ENCODE peak calls at places on chromosomes 5 and 9, in eight cellular contexts. N is EH; Z is nephron progenitor cell; C is HEK293T; G is stomach; V is ovary; P is AG08396; R is activated CD4-positive, alpha-beta T cell treated with anti-CD3 and anti-CD28 coated beads, Interleukin-2, amount 50 U/mL, for 48 hours. B is an unnamed sample.

GRCh38 chr9:98189412-98189811 is 3.0 kb downstream of the CORO2A start:
- DNase-seq in N (no peak), Z (no peak), C (no peak), G (no peak), V (no peak), P (no peak), R (no peak), B (no peak)

GRCh38 chr5:177232761-177233160 is 70.8 kb downstream of the RAB24 start:
- DNase-seq in N (peak; percentile 88), Z (no peak), C (no peak), G (no peak), V (no peak), P (peak; percentile 31), R (no peak), B (no peak)

GRCh38 chr5:37850128-37850865 is 10.5 kb upstream of the GDNF start:
- DNase-seq in N (peak; percentile 9), Z (no peak), C (no peak), G (no peak), V (no peak), P (no peak), R (no peak), B (no peak)

GRCh38 chr5:172645271-172645670 is 4.2 kb downstream of the NEURL1B start:
- DNase-seq in N (no peak), Z (no peak), C (no peak), G (no peak), V (no peak), P (no peak), R (no peak), B (no peak)

GRCh38 chr5:132227485-132228240 is at the start of gene P4HA2:
- DNase-seq in N (peak; percentile 84), Z (peak; percentile 85), C (peak; percentile 86), G (peak; percentile 92), V (peak; percentile 82), P (peak; percentile 95), R (peak; percentile 72), B (peak; percentile 85)

GRCh38 chr9:10232352-10232930 is 380.4 kb downstream of the PTPRD start:
- DNase-seq in N (no peak), Z (no peak), C (no peak), G (peak; percentile 25), V (no peak), P (no peak), R (no peak), B (no peak)

GRCh38 chr9:75148551-75148950 is 60.2 kb downstream of the OSTF1 start:
- DNase-seq in N (peak; percentile 97), Z (no peak), C (peak; percentile 24), G (no peak), V (no peak), P (peak; percentile 76), R (no peak), B (no peak)

GRCh38 chr5:133977161-133977787 is 8.8 kb upstream of the C5orf15 start:
- DNase-seq in N (no peak), Z (no peak), C (no peak), G (peak; percentile 37), V (no peak), P (no peak), R (no peak), B (no peak)

GRCh38 chr5:94700592-94700991 is 82.1 kb downstream of the SLF1 start:
- DNase-seq in N (no peak), Z (no peak), C (no peak), G (no peak), V (no peak), P (no peak), R (no peak), B (no peak)

GRCh38 chr9:91580136-91580535 is 156.5 kb upstream of the NFIL3 start:
- DNase-seq in N (peak; percentile 54), Z (no peak), C (no peak), G (no peak), V (no peak), P (peak; percentile 30), R (no peak), B (peak; percentile 48)

GRCh38 chr5:179234563-179235135 is 110.6 kb downstream of the ADAMTS2 start:
- DNase-seq in N (no peak), Z (no peak), C (no peak), G (no peak), V (no peak), P (no peak), R (no peak), B (no peak)

GRCh38 chr5:134845335-134845851 is 375 bp upstream of the C5orf24 start:
- DNase-seq in N (peak; percentile 69), Z (no peak), C (no peak), G (no peak), V (no peak), P (no peak), R (no peak), B (no peak)

GRCh38 chr5:170907758-170908157 is 45.9 kb downstream of the RANBP17 start:
- DNase-seq in N (peak; percentile 63), Z (no peak), C (no peak), G (no peak), V (no peak), P (no peak), R (no peak), B (no peak)

GRCh38 chr5:19975795-19976194 is 12.2 kb downstream of the CDH18 start:
- DNase-seq in N (no peak), Z (no peak), C (no peak), G (no peak), V (no peak), P (no peak), R (no peak), B (no peak)

GRCh38 chr9:113543286-113544000 is 79.9 kb downstream of the RGS3 start:
- DNase-seq in N (no peak), Z (no peak), C (no peak), G (no peak), V (peak; percentile 9), P (no peak), R (no peak), B (no peak)

GRCh38 chr9:104977580-104977979 is 49.6 kb upstream of the ABCA1 start:
- DNase-seq in N (no peak), Z (no peak), C (no peak), G (no peak), V (no peak), P (no peak), R (no peak), B (no peak)

GRCh38 chr9:133943036-133943780 is 48.9 kb downstream of the VAV2 start:
- DNase-seq in N (no peak), Z (no peak), C (no peak), G (no peak), V (peak; percentile 12), P (no peak), R (no peak), B (no peak)

GRCh38 chr5:26847041-26847736 is 191.2 kb downstream of the CDH9 start:
- DNase-seq in N (no peak), Z (peak; percentile 1), C (peak; percentile 22), G (peak; percentile 71), V (no peak), P (no peak), R (no peak), B (no peak)

GRCh38 chr5:119082691-119083090 is 11.8 kb downstream of the DMXL1 start:
- DNase-seq in N (peak; percentile 7), Z (no peak), C (no peak), G (no peak), V (no peak), P (no peak), R (no peak), B (no peak)

B was measured in RWPE1.